ENCODE peak calls at places on chromosomes 2 and 18, in ten cellular contexts. T is CD8-positive, alpha-beta T cell; X is GM20000; H is heart left ventricle; Z is CD4-positive, alpha-beta T cell; G is right atrium auricular region; M is foreskin fibroblast; V is HCT116; N is neural progenitor cell; A is MM.1S. O is an unnamed sample.

GRCh38 chr2:107570876-107571275 is 255.8 kb upstream of the RGPD4 start:
- DNase-seq in T (no peak), X (no peak), H (no peak), Z (no peak), G (no peak), M (no peak), V (no peak), N (no peak), A (no peak), O (no peak)

GRCh38 chr2:98488252-98488651 is 43.6 kb downstream of the INPP4A start:
- DNase-seq in T (no peak), X (no peak), H (no peak), Z (no peak), G (no peak), M (no peak), V (no peak), N (no peak), A (peak), O (no peak)

GRCh38 chr2:187581125-187581896 is 27.1 kb upstream of the TFPI start:
- DNase-seq in T (no peak), X (peak), H (no peak), Z (no peak), G (no peak), M (peak), V (peak), N (peak), A (peak), O (peak)

GRCh38 chr2:199739413-199740110 is 111.4 kb downstream of the FTCDNL1 start:
- DNase-seq in T (peak), X (peak), H (peak), Z (peak), G (peak), M (peak), V (peak), N (peak), A (peak), O (peak)

GRCh38 chr2:22929998-22930397 is 455.0 kb upstream of the KLHL29 start:
- DNase-seq in T (no peak), X (no peak), H (no peak), Z (no peak), G (no peak), M (no peak), V (no peak), N (no peak), A (no peak), O (no peak)

GRCh38 chr2:236570081-236570979 is 705 bp downstream of the ACKR3 start:
- DNase-seq in T (no peak), X (peak), H (no peak), Z (no peak), G (no peak), M (no peak), V (no peak), N (peak), A (no peak), O (peak)

GRCh38 chr18:44792456-44793080 is 111.9 kb downstream of the SETBP1 start:
- DNase-seq in T (no peak), X (no peak), H (no peak), Z (no peak), G (no peak), M (no peak), V (no peak), N (no peak), A (no peak), O (no peak)

GRCh38 chr2:165369131-165369935 is 100.2 kb upstream of the CSRNP3 start:
- DNase-seq in T (no peak), X (no peak), H (no peak), Z (no peak), G (no peak), M (no peak), V (no peak), N (peak), A (no peak), O (no peak)

GRCh38 chr2:9139491-9140443 is 66.8 kb upstream of the ASAP2 start:
- DNase-seq in T (peak), X (peak), H (peak), Z (peak), G (peak), M (peak), V (peak), N (peak), A (peak), O (peak)

GRCh38 chr2:44753552-44754285 is 187.8 kb upstream of the SIX3 start:
- DNase-seq in T (no peak), X (no peak), H (no peak), Z (no peak), G (no peak), M (no peak), V (no peak), N (no peak), A (peak), O (no peak)

GRCh38 chr2:28412625-28413151 is 20.0 kb downstream of the FOSL2 start:
- DNase-seq in T (no peak), X (no peak), H (no peak), Z (no peak), G (no peak), M (no peak), V (no peak), N (no peak), A (no peak), O (no peak)

GRCh38 chr2:20185176-20186022 is 39.5 kb downstream of the SDC1 start:
- DNase-seq in T (no peak), X (no peak), H (no peak), Z (no peak), G (no peak), M (no peak), V (no peak), N (no peak), A (no peak), O (no peak)

GRCh38 chr2:221100467-221101089 is 471.5 kb downstream of the EPHA4 start:
- DNase-seq in T (no peak), X (no peak), H (no peak), Z (no peak), G (no peak), M (no peak), V (peak), N (peak), A (no peak), O (no peak)

GRCh38 chr2:199462167-199462976 is 4.6 kb upstream of the SATB2 start:
- DNase-seq in T (no peak), X (no peak), H (no peak), Z (no peak), G (no peak), M (no peak), V (no peak), N (peak), A (no peak), O (peak)

GRCh38 chr18:58584219-58585127 is 44.4 kb downstream of the ALPK2 start:
- DNase-seq in T (no peak), X (no peak), H (no peak), Z (no peak), G (no peak), M (peak), V (no peak), N (peak), A (no peak), O (no peak)
- TF ChIP-seq CTCF in T (no peak), X (no peak), H (no peak), Z (no peak), G (peak), M (no peak), V (no peak), N (no peak), A (no peak), O (no peak)

GRCh38 chr2:112018846-112019245 is 36.2 kb upstream of the TMEM87B start:
- DNase-seq in T (no peak), X (no peak), H (no peak), Z (no peak), G (no peak), M (no peak), V (no peak), N (no peak), A (no peak), O (no peak)

GRCh38 chr2:112019510-112019909 is 35.6 kb upstream of the TMEM87B start:
- DNase-seq in T (no peak), X (no peak), H (no peak), Z (no peak), G (no peak), M (no peak), V (no peak), N (no peak), A (no peak), O (no peak)

GRCh38 chr2:112021781-112022231 is 33.3 kb upstream of the TMEM87B start:
- DNase-seq in T (no peak), X (no peak), H (no peak), Z (no peak), G (no peak), M (no peak), V (no peak), N (no peak), A (no peak), O (no peak)

GRCh38 chr2:112021269-112021668 is 33.8 kb upstream of the TMEM87B start:
- DNase-seq in T (no peak), X (no peak), H (no peak), Z (no peak), G (no peak), M (no peak), V (no peak), N (no peak), A (no peak), O (no peak)

GRCh38 chr2:112020561-112020960 is 34.5 kb upstream of the TMEM87B start:
- DNase-seq in T (no peak), X (no peak), H (no peak), Z (no peak), G (no peak), M (no peak), V (no peak), N (peak), A (no peak), O (no peak)
- TF ChIP-seq CTCF in T (no peak), X (no peak), H (no peak), Z (no peak), G (no peak), M (peak), V (peak), N (peak), A (no peak), O (no peak)

GRCh38 chr2:127526142-127526939 is at the start of gene IWS1:
- DNase-seq in T (peak), X (peak), H (peak), Z (peak), G (peak), M (peak), V (peak), N (peak), A (peak), O (peak)
- TF ChIP-seq CTCF in T (no peak), X (no peak), H (peak), Z (no peak), G (no peak), M (no peak), V (no peak), N (peak), A (no peak), O (no peak)

GRCh38 chr2:127154985-127155650 is 48.2 kb upstream of the BIN1 start:
- DNase-seq in T (no peak), X (no peak), H (no peak), Z (no peak), G (peak), M (peak), V (no peak), N (no peak), A (no peak), O (no peak)

GRCh38 chr2:127158614-127159290 is 51.8 kb upstream of the BIN1 start:
- DNase-seq in T (no peak), X (peak), H (no peak), Z (no peak), G (peak), M (no peak), V (no peak), N (no peak), A (no peak), O (peak)

GRCh38 chr2:127155901-127156300 is 48.9 kb upstream of the BIN1 start:
- DNase-seq in T (no peak), X (no peak), H (no peak), Z (no peak), G (peak), M (peak), V (no peak), N (no peak), A (no peak), O (no peak)

GRCh38 chr2:127157114-127157513 is 50.2 kb upstream of the BIN1 start:
- DNase-seq in T (no peak), X (no peak), H (no peak), Z (no peak), G (peak), M (no peak), V (no peak), N (no peak), A (no peak), O (no peak)

DNA sequence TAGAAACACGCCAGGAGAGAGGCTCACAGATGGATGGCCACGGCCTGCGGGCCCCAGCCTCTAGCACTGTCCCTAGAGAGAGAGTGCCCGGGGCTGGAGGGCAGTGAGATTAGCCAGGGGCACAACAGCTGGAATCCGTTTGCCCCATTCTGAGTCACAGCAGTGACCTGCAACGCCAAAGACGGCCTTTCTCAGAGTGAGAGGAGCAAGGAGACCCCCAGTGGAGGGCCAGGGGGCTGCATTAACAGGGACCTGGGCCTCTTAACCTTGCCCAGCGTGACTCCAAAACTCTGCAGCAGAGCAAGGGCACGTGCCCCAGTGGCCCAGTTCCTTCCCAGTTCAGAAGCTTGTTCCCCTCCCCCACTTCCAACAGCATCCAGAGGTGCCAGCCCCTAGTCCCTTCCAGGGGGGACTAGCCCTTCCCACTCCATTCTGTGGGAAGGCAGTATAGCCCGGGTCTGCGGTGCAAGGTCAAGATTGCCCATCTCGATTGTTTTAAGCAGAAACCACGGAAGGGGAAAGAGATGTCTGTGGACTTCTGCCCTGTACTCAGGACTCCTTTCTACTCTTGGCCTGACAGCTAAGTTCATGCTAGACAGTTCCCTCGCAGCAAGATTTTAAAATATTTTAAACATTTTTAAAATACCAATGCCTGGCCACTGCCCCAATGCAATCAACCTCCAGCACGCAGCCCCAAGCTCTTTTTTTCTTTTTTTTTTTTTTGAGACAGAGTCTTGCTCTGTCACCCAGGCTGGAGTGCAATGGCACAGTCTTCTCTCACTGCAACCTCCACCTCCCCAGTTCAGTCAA is 50.9 kb upstream of the BIN1 start:
- DNase-seq in T (no peak), X (no peak), H (no peak), Z (no peak), G (peak), M (no peak), V (no peak), N (peak), A (no peak), O (no peak)
- TF ChIP-seq CTCF in T (no peak), X (no peak), H (no peak), Z (no peak), G (no peak), M (no peak), V (no peak), N (peak), A (no peak), O (peak)

GRCh38 chr2:16774091-16774490 is 108.5 kb upstream of the CYRIA start:
- DNase-seq in T (no peak), X (no peak), H (no peak), Z (no peak), G (no peak), M (no peak), V (no peak), N (no peak), A (no peak), O (no peak)

GRCh38 chr2:16777123-16777872 is 111.7 kb upstream of the CYRIA start:
- DNase-seq in T (no peak), X (no peak), H (no peak), Z (no peak), G (no peak), M (no peak), V (no peak), N (no peak), A (no peak), O (no peak)

GRCh38 chr2:16773080-16773713 is 107.6 kb upstream of the CYRIA start:
- DNase-seq in T (no peak), X (peak), H (no peak), Z (no peak), G (no peak), M (peak), V (peak), N (peak), A (peak), O (peak)

GRCh38 chr2:16774980-16775963 is 109.6 kb upstream of the CYRIA start:
- DNase-seq in T (no peak), X (no peak), H (no peak), Z (no peak), G (no peak), M (no peak), V (no peak), N (peak), A (no peak), O (no peak)
- TF ChIP-seq CTCF in T (no peak), X (peak), H (no peak), Z (no peak), G (no peak), M (no peak), V (peak), N (peak), A (no peak), O (no peak)